ENCODE peak calls at places on chromosomes 4 and X, in nine cellular contexts. W is AG08396; F is stimulated activated CD8-positive, alpha-beta memory T cell treated with anti-CD3 and anti-CD28 coated beads, Interleukin-7, amount 100 ng/mL, for 1 hour; K is GM23338; E is GM23248; O is dorsolateral prefrontal cortex; B is T-helper 9 cell; D is activated CD4-positive, CD25-positive, alpha-beta regulatory T cell; A is bronchial epithelial cell. R is an unnamed sample.

GRCh38 chr4:128220286-128221235 is 67.1 kb downstream of the PGRMC2 start:
- DNase-seq in O (no peak), W (peak; percentile 56), K (peak; percentile 41), F (no peak), B (no peak), A (peak; percentile 76), D (no peak), E (peak; percentile 77), R (no peak)

GRCh38 chrX:24145340-24146186 is 4.0 kb upstream of the ZFX start:
- DNase-seq in E (peak; percentile 56), B (no peak), A (peak; percentile 69), W (peak; percentile 34), K (no peak), F (no peak), D (no peak), O (no peak), R (no peak)

GRCh38 chr4:170691168-170691567 is 601.4 kb upstream of the AADAT start:
- DNase-seq in B (no peak), W (no peak), K (no peak), F (no peak), O (no peak), E (no peak), D (no peak), A (no peak), R (no peak)

GRCh38 chr4:156933633-156934258 is 37.9 kb downstream of the PDGFC start:
- DNase-seq in F (no peak), K (no peak), E (peak; percentile 88), O (no peak), D (no peak), A (peak; percentile 100), W (no peak), B (no peak), R (no peak)

GRCh38 chr4:12924253-12924652 is 559.9 kb downstream of the RAB28 start:
- DNase-seq in E (no peak), B (no peak), A (no peak), W (no peak), F (no peak), K (peak; percentile 26), D (no peak), O (no peak), R (no peak)

GRCh38 chrX:15173411-15173810 is 96.5 kb downstream of the ASB9 start:
- DNase-seq in K (no peak), W (no peak), E (no peak), O (no peak), D (no peak), B (no peak), F (no peak), A (no peak), R (no peak)

GRCh38 chr4:142858965-142859364 is 12.9 kb upstream of the INPP4B start:
- DNase-seq in K (no peak), D (no peak), E (no peak), O (no peak), A (no peak), F (no peak), W (no peak), B (no peak), R (no peak)

GRCh38 chr4:25903905-25904747 is 9.9 kb upstream of the SMIM20 start:
- DNase-seq in A (no peak), W (no peak), K (no peak), O (no peak), E (peak; percentile 55), D (no peak), F (no peak), B (no peak), R (no peak)

GRCh38 chr4:88335092-88335665 is 43.5 kb upstream of the HERC6 start:
- DNase-seq in B (no peak), A (no peak), W (no peak), O (no peak), E (peak; percentile 64), K (peak; percentile 27), F (no peak), D (no peak), R (no peak)

GRCh38 chr4:94139931-94140612 is 67.6 kb upstream of the SMARCAD1 start:
- DNase-seq in O (no peak), A (no peak), W (no peak), B (no peak), K (no peak), F (no peak), D (no peak), E (no peak), R (no peak)

GRCh38 chr4:3285558-3286334 is 7.1 kb upstream of the RGS12 start:
- DNase-seq in B (no peak), F (no peak), O (peak; percentile 31), E (peak; percentile 88), A (no peak), K (no peak), W (peak; percentile 56), D (no peak), R (no peak)

GRCh38 chr4:37561803-37562207 is 124.4 kb downstream of the RELL1 start:
- DNase-seq in E (peak; percentile 36), W (no peak), B (no peak), O (no peak), A (peak; percentile 99), F (no peak), D (no peak), K (no peak), R (no peak)

GRCh38 chr4:150209140-150209829 is 131.0 kb downstream of the DCLK2 start:
- DNase-seq in O (no peak), A (peak; percentile 52), K (peak; percentile 78), F (no peak), D (no peak), E (peak; percentile 68), B (no peak), W (peak; percentile 45), R (no peak)